ENCODE peak calls at places on chromosomes 16 and 17, in ten cellular contexts. G is cardiac muscle cell; E is stimulated activated CD8-positive, alpha-beta memory T cell treated with anti-CD3 and anti-CD28 coated beads, Interleukin-7, amount 100 ng/mL, for 48 hours; B is NCI-H1092 treated with DMSO at 0.1 percent for 48 hours; W is iris pigment epithelial cell; I is naive thymus-derived CD8-positive, alpha-beta T cell; T is stimulated activated naive B cell treated with anti-CD40 and anti-IgM and Interleukin-4, amounts not matched to agents 10 μg/mL and 1 μg/mL and 100 μg/mL, for 72 hours; P is GDM1; C is NCI-H2171; R is body of pancreas. Z is an unnamed sample.

GRCh38 chr16:22052985-22053384 is 39.4 kb upstream of the VWA3A start:
- DNase-seq in P (no peak), I (no peak), W (no peak), C (no peak), G (no peak), T (no peak), R (no peak), B (no peak), E (no peak), Z (no peak)

GRCh38 chr16:87288753-87289362 is 28.3 kb downstream of the C16orf95 start:
- DNase-seq in R (no peak), G (no peak), E (no peak), P (no peak), W (peak), C (no peak), B (no peak), T (no peak), I (no peak), Z (no peak)

GRCh38 chr16:82008957-82009592 is 2.2 kb downstream of the SDR42E1 start:
- DNase-seq in P (no peak), W (no peak), T (no peak), B (no peak), I (no peak), E (no peak), R (no peak), C (no peak), G (no peak), Z (no peak)

GRCh38 chr17:51850206-51850605 is 308.3 kb downstream of the CA10 start:
- DNase-seq in T (no peak), I (no peak), G (no peak), P (no peak), R (no peak), B (peak), W (no peak), E (no peak), C (no peak), Z (no peak)

GRCh38 chr16:57060323-57061083 is 31.9 kb upstream of the CPNE2 start:
- DNase-seq in E (no peak), P (no peak), W (no peak), T (no peak), R (no peak), I (no peak), G (peak), B (no peak), C (no peak), Z (no peak)

GRCh38 chr17:83062011-83062817 is 17.2 kb upstream of the METRNL start:
- DNase-seq in W (no peak), G (no peak), P (peak), E (no peak), B (no peak), I (peak), C (no peak), R (no peak), T (no peak), Z (no peak)

GRCh38 chr16:17432902-17433576 is 37.7 kb downstream of the XYLT1 start:
- DNase-seq in G (peak), W (no peak), C (no peak), E (no peak), P (no peak), B (no peak), T (no peak), I (no peak), R (no peak), Z (no peak)

GRCh38 chr17:56292010-56292409 is 138.7 kb downstream of the ANKFN1 start:
- DNase-seq in G (no peak), E (no peak), B (no peak), I (no peak), R (no peak), C (no peak), T (no peak), W (peak), P (no peak), Z (no peak)

GRCh38 chr16:3789375-3790067 is 72.2 kb upstream of the TRAP1 start:
- DNase-seq in C (no peak), E (no peak), W (no peak), B (no peak), I (no peak), T (no peak), P (no peak), R (no peak), G (no peak), Z (no peak)

GRCh38 chr17:36183001-36183810 is 6.8 kb upstream of the TBC1D3B start:
- DNase-seq in P (no peak), B (no peak), G (peak), T (no peak), I (no peak), E (no peak), W (peak), C (peak), R (peak), Z (no peak)

GRCh38 chr17:10337136-10337535 is 35.7 kb downstream of the MYH13 start:
- DNase-seq in G (no peak), I (no peak), B (no peak), C (no peak), R (no peak), T (no peak), W (no peak), E (no peak), P (no peak), Z (no peak)

GRCh38 chr16:2154533-2155090 is 970 bp upstream of the TRAF7 start:
- DNase-seq in C (no peak), G (no peak), T (no peak), B (no peak), P (no peak), E (no peak), I (no peak), R (no peak), W (no peak), Z (no peak)

GRCh38 chr17:34892864-34893263 is 68.4 kb downstream of the CCT6B start:
- DNase-seq in I (peak), E (peak), R (no peak), G (peak), C (peak), W (peak), B (peak), T (no peak), P (no peak), Z (no peak)

GRCh38 chr16:19884021-19884485 is 595 bp downstream of the GPRC5B start:
- DNase-seq in W (no peak), E (no peak), T (no peak), R (peak), G (no peak), C (no peak), P (no peak), I (no peak), B (no peak), Z (no peak)

GRCh38 chr16:1665829-1666228 is 12.2 kb upstream of the JPT2 start:
- DNase-seq in P (no peak), B (no peak), C (no peak), E (no peak), I (no peak), W (no peak), R (no peak), G (no peak), T (no peak), Z (no peak)

GRCh38 chr16:23448392-23448791 is 4.6 kb downstream of the COG7 start:
- DNase-seq in E (no peak), B (no peak), G (no peak), I (no peak), T (no peak), C (no peak), P (no peak), R (no peak), W (peak), Z (no peak)

GRCh38 chr16:49986351-49987124 is 38.5 kb upstream of the CNEP1R1 start:
- DNase-seq in E (no peak), I (no peak), R (no peak), P (no peak), W (peak), T (no peak), C (no peak), B (peak), G (peak), Z (no peak)

GRCh38 chr17:80965606-80966005 is 26.0 kb upstream of the CHMP6 start:
- DNase-seq in W (no peak), R (no peak), E (no peak), C (no peak), B (no peak), G (no peak), T (no peak), I (no peak), P (no peak), Z (no peak)

GRCh38 chr16:86467490-86467889 is 42.8 kb upstream of the FOXF1 start:
- DNase-seq in I (no peak), B (no peak), T (no peak), E (no peak), R (no peak), C (no peak), G (no peak), P (no peak), W (no peak), Z (no peak)

GRCh38 chr16:265002-265529 is 10.7 kb downstream of the RGS11 start:
- DNase-seq in W (no peak), T (no peak), P (no peak), R (no peak), C (no peak), I (no peak), B (no peak), G (no peak), E (no peak), Z (no peak)

GRCh38 chr16:75459691-75460090 is 4.8 kb downstream of the TMEM170A start:
- DNase-seq in E (no peak), P (no peak), C (no peak), B (no peak), T (no peak), R (no peak), G (no peak), W (no peak), I (no peak), Z (no peak)

GRCh38 chr17:50904522-50905459 is 38.6 kb upstream of the TOB1 start:
- DNase-seq in P (no peak), R (peak), B (peak), T (no peak), C (peak), E (no peak), W (no peak), G (peak), I (no peak), Z (peak)

GRCh38 chr16:89358030-89359005 is 132.0 kb downstream of the ANKRD11 start:
- DNase-seq in I (peak), C (no peak), T (no peak), R (no peak), W (no peak), B (no peak), G (no peak), P (no peak), E (no peak), Z (no peak)

GRCh38 chr16:83701494-83701893 is 106.3 kb upstream of the HSBP1 start:
- DNase-seq in P (peak), W (peak), I (no peak), R (no peak), B (no peak), E (no peak), T (no peak), C (no peak), G (peak), Z (peak)

Z was measured in LNCaP clone FGC.